ENCODE peak calls at places on chromosomes 16 and 17, in four cellular contexts. S, A, I and R are unnamed samples.

GRCh38 chr16:4415538-4416199 is 727 bp downstream of the CORO7 start:
- DNase-seq in S (no peak), I (no peak), A (peak), R (peak)

GRCh38 chr16:3508736-3509135 is 7.9 kb downstream of the CLUAP1 start:
- DNase-seq in A (no peak), S (no peak), I (no peak), R (no peak)

GRCh38 chr17:59154721-59155438 is at the start of gene SKA2:
- DNase-seq in A (peak), S (peak), I (peak), R (no peak)

GRCh38 chr17:39239640-39240314 is 14.0 kb upstream of the STAC2 start:
- DNase-seq in I (no peak), S (no peak), A (peak), R (no peak)

GRCh38 chr17:17204041-17204591 is 2.0 kb downstream of the PLD6 start:
- DNase-seq in S (peak), A (no peak), I (no peak), R (peak)

GRCh38 chr17:37564252-37564651 is 45.0 kb downstream of the SYNRG start:
- DNase-seq in A (no peak), I (no peak), S (no peak), R (no peak)

GRCh38 chr16:7398536-7398935 is 65.9 kb downstream of the RBFOX1 start:
- DNase-seq in A (no peak), S (no peak), I (no peak), R (no peak)

GRCh38 chr17:5544115-5544514 is 40.2 kb downstream of the NLRP1 start:
- DNase-seq in S (no peak), A (no peak), I (no peak), R (no peak)

GRCh38 chr17:69773081-69773480 is 301.9 kb upstream of the KCNJ16 start:
- DNase-seq in S (no peak), I (no peak), A (no peak), R (no peak)

GRCh38 chr17:81114694-81115093 is 50.6 kb upstream of the PVALEF start:
- DNase-seq in A (no peak), I (no peak), S (no peak), R (no peak)

GRCh38 chr17:75492555-75493168 is 22.7 kb downstream of the CASKIN2 start:
- DNase-seq in I (no peak), S (no peak), A (no peak), R (no peak)